ENCODE peak calls at places on chromosomes 5 and 9, in seven cellular contexts. Q is neuronal stem cell, R is body of pancreas, G is mesenchymal stem cell, N is iPS DF 6.9, D is suprapubic skin, Y is IMR-90. W is an unnamed sample.

GRCh38 chr5:176387384-176387925 is 943 bp downstream of the NOP16 start:
- DNase-seq in Q (no peak), R (no peak), G (peak), N (no peak), D (no peak), Y (no peak), W (no peak)

GRCh38 chr5:35476789-35477188 is 140.9 kb upstream of the SPEF2 start:
- DNase-seq in Q (no peak), R (no peak), G (no peak), N (no peak), D (no peak), Y (no peak), W (no peak)

GRCh38 chr5:175681975-175682354 is 24.1 kb downstream of the HRH2 start:
- DNase-seq in Q (no peak), R (no peak), G (no peak), N (no peak), D (no peak), Y (no peak), W (peak)

GRCh38 chr5:19987594-19988345 is at the start of gene CDH18:
- DNase-seq in Q (peak), R (peak), G (peak), N (peak), D (no peak), Y (peak), W (peak)

GRCh38 chr5:16899171-16899570 is 36.9 kb downstream of the MYO10 start:
- DNase-seq in Q (no peak), R (no peak), G (no peak), N (no peak), D (no peak), Y (no peak), W (no peak)

GRCh38 chr5:41284938-41285337 is 71.6 kb upstream of the C6 start:
- DNase-seq in Q (no peak), R (no peak), G (no peak), N (no peak), D (no peak), Y (no peak), W (no peak)

GRCh38 chr5:149466457-149466972 is 84.7 kb downstream of the CSNK1A1 start:
- DNase-seq in Q (no peak), R (no peak), G (peak), N (no peak), D (no peak), Y (peak), W (no peak)

GRCh38 chr9:95511232-95511951 is 5.4 kb downstream of the PTCH1 start:
- DNase-seq in Q (no peak), R (no peak), G (peak), N (no peak), D (peak), Y (peak), W (peak)

GRCh38 chr9:6216951-6217350 is 1.3 kb downstream of the IL33 start:
- DNase-seq in Q (no peak), R (no peak), G (no peak), N (no peak), D (no peak), Y (no peak), W (no peak)

DNA sequence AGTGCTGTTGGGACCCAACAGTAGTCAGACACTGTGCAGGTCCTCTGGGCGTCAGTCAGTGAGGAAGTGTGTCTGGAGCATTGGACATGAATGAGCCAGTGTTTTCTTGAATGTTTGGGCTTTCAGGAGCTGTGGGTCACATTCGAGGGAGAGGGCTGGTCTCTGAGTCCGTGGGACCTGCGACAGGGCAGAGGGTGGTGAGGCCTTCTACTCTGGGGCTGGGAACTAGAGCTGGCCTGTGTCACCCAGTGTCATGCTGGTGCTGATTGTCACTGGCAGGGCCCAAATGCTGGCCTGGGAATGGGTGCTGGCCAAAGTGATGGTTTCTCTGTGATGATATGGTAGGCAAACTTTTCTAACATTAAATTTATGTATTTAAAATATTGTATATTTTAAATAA is 10.3 kb downstream of the POLR1E start:
- DNase-seq in Q (no peak), R (no peak), G (no peak), N (no peak), D (no peak), Y (no peak), W (no peak)
- H3K4me3 ChIP-seq in Q (no peak), R (no peak), G (no peak), N (no peak), D (no peak), Y (no peak), W (no peak)

GRCh38 chr9:37287317-37287716 is 135.2 kb upstream of the GRHPR start:
- DNase-seq in Q (no peak), R (no peak), G (no peak), N (no peak), D (no peak), Y (no peak), W (no peak)

GRCh38 chr9:37281541-37281940 is 141.0 kb upstream of the GRHPR start:
- DNase-seq in Q (no peak), R (no peak), G (no peak), N (no peak), D (no peak), Y (no peak), W (no peak)

GRCh38 chr9:37283730-37284235 is 138.7 kb upstream of the GRHPR start:
- DNase-seq in Q (no peak), R (no peak), G (peak), N (no peak), D (no peak), Y (peak), W (no peak)

GRCh38 chr9:37286530-37287175 is 135.8 kb upstream of the GRHPR start:
- DNase-seq in Q (no peak), R (no peak), G (no peak), N (no peak), D (no peak), Y (no peak), W (no peak)

DNA sequence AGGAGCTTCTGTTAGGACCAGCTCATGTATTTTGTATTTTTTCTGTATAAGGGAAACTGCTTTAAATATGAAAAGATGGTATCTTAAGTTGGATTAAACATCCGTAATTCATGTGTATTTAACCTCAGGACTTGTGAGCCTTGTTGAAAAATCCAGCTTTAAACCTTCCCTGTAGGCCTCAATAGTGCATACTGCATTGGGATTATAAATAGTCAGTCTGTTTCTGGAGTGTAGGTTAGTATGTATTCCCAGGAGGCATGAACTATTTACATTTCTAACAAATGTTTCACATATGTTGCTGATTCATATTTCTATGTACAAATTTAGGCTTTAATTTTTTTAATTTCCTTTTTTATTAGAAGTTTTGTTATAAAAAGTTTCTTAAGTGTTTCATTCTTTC is 137.9 kb upstream of the GRHPR start:
- DNase-seq in Q (no peak), R (no peak), G (no peak), N (no peak), D (no peak), Y (peak), W (no peak)
- H3K27ac ChIP-seq in Q (no peak), R (no peak), G (no peak), N (no peak), D (no peak), Y (no peak), W (no peak)

DNA sequence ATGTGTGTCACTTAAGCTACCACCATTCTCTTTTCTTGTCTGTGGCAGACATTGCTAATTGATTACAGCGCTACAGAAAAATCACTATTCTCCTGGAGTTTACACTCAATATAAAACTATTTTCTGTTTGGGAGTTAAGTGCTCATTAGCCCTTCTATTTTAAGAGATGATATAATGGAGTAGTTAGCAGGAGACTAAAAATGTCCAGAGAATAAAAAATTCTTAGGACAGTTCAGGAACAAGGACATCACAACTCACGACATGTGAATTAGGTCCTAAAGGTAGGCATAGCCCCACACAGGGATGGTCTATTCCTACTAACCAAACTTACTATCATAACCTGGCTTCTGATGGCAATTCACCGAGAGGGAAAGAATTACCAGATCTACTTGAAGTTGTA is 258.5 kb downstream of the KIAA0825 start:
- DNase-seq in Q (no peak), R (no peak), G (no peak), N (no peak), D (no peak), Y (no peak), W (no peak)
- H3K4me3 ChIP-seq in Q (no peak), R (no peak), G (no peak), N (peak), D (no peak), Y (no peak), W (no peak)

GRCh38 chr5:78670870-78671269 is 22.3 kb upstream of the LHFPL2 start:
- DNase-seq in Q (no peak), R (no peak), G (no peak), N (no peak), D (no peak), Y (no peak), W (no peak)

GRCh38 chr5:78672154-78672553 is 23.6 kb upstream of the LHFPL2 start:
- DNase-seq in Q (no peak), R (no peak), G (no peak), N (no peak), D (no peak), Y (no peak), W (no peak)

GRCh38 chr5:78667461-78668103 is 19.0 kb upstream of the LHFPL2 start:
- DNase-seq in Q (no peak), R (no peak), G (no peak), N (no peak), D (no peak), Y (no peak), W (no peak)

GRCh38 chr5:78671609-78672008 is 23.0 kb upstream of the LHFPL2 start:
- DNase-seq in Q (no peak), R (no peak), G (no peak), N (no peak), D (no peak), Y (no peak), W (no peak)

GRCh38 chr5:78669331-78669730 is 20.8 kb upstream of the LHFPL2 start:
- DNase-seq in Q (no peak), R (no peak), G (no peak), N (no peak), D (no peak), Y (no peak), W (no peak)
- H3K27ac ChIP-seq in Q (no peak), R (no peak), G (no peak), N (no peak), D (no peak), Y (no peak), W (no peak)

DNA sequence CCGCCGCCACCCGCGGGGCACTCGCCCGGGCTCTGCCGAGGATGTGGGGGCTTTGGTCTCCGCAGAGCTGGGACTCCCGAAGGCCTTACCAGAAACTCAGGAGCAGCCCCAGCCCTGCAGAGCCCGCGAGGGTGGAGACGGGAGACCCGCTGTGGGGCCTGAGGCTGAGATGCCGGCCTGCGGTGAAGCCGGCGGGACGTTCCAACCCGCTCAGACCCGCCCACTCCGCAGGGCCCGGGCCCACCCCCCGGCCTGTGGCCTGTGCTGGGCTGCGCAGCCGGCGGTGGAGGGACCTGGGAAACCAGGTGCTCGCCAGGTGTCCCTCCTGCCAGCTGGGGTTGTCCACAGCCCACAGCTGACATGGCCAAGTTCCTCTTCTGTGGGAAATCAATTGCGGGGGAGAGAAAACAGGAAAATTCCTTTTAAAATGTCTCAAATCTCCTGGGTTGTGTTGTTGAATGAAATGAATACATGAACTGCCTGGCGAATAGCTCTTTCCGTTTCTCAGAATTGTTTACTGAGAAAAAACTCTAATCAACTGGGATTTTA is 48.9 kb upstream of the IRX4 start:
- DNase-seq in Q (no peak), R (peak), G (no peak), N (no peak), D (peak), Y (no peak), W (peak)
- H3K4me3 ChIP-seq in Q (peak), R (peak), G (peak), N (peak), D (peak), Y (no peak), W (peak)

GRCh38 chr9:27467486-27467885 is 56.6 kb upstream of the IFNK start:
- DNase-seq in Q (no peak), R (no peak), G (no peak), N (no peak), D (no peak), Y (no peak), W (no peak)

GRCh38 chr9:27462846-27463245 is 61.2 kb upstream of the IFNK start:
- DNase-seq in Q (no peak), R (no peak), G (no peak), N (no peak), D (no peak), Y (no peak), W (no peak)

GRCh38 chr9:27457445-27457844 is 66.6 kb upstream of the IFNK start:
- DNase-seq in Q (no peak), R (no peak), G (no peak), N (no peak), D (no peak), Y (no peak), W (no peak)

GRCh38 chr9:27460225-27461023 is 63.7 kb upstream of the IFNK start:
- DNase-seq in Q (no peak), R (no peak), G (peak), N (no peak), D (no peak), Y (no peak), W (no peak)

DNA sequence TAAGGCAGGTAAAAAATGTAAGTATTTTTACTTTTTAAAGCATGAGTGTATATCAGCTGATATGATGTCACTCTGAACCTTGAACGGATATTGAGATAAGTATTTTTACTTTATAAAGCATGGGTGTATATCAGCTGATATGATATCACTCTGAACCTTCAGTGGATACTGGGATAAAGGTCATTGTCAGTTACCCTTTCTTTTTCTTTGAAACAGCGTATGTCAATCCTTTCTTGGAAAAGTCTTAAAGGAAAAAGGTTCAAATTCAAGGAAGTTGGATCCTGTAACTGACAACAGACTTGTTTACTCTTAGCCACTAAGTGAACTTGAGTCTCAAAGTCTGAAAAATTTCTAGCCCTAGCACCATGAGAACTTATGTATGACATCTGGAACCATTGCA is 61.7 kb upstream of the IFNK start:
- DNase-seq in Q (no peak), R (no peak), G (no peak), N (no peak), D (no peak), Y (no peak), W (no peak)
- H3K27ac ChIP-seq in Q (no peak), R (no peak), G (no peak), N (no peak), D (no peak), Y (no peak), W (peak)

GRCh38 chr5:159095882-159096554 is 3.7 kb downstream of the EBF1 start:
- DNase-seq in Q (no peak), R (no peak), G (no peak), N (no peak), D (no peak), Y (no peak), W (no peak)

GRCh38 chr5:159096555-159097460 is 2.9 kb downstream of the EBF1 start:
- DNase-seq in Q (peak), R (no peak), G (no peak), N (no peak), D (no peak), Y (no peak), W (no peak)

GRCh38 chr5:159097461-159098284 is 2.0 kb downstream of the EBF1 start:
- DNase-seq in Q (peak), R (no peak), G (peak), N (no peak), D (no peak), Y (peak), W (no peak)

GRCh38 chr5:159094745-159095144 is 5.0 kb downstream of the EBF1 start:
- DNase-seq in Q (no peak), R (peak), G (peak), N (no peak), D (peak), Y (peak), W (peak)

DNA sequence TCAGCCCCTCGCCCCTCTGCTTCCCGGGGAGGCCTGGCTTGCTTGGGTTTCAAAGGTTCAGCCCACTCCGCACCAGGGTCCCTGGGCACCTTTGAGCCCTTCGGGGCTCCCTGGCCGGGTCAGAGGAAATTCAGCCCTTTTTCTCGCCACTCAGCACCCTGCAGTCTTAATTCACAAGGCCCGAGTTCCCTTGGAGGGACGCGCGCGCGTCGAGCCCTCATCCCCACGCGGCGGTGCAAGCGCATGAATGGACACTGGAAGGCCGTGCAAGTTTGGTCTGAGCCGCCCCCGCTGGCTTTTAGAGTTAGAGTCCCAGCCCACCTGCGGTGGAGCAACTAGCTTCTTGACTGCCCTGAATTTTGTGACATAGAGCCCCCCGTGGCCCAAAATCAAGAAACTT is 4.5 kb downstream of the EBF1 start:
- DNase-seq in Q (no peak), R (no peak), G (no peak), N (no peak), D (no peak), Y (no peak), W (no peak)
- H3K4me3 ChIP-seq in Q (no peak), R (no peak), G (no peak), N (no peak), D (peak), Y (no peak), W (no peak)

GRCh38 chr9:93958875-93959682 is 3.9 kb upstream of the BARX1 start:
- DNase-seq in Q (no peak), R (no peak), G (peak), N (no peak), D (no peak), Y (peak), W (no peak)

GRCh38 chr9:93959739-93960154 is 4.6 kb upstream of the BARX1 start:
- DNase-seq in Q (no peak), R (no peak), G (no peak), N (no peak), D (no peak), Y (no peak), W (no peak)

GRCh38 chr9:93960971-93961841 is 6.1 kb upstream of the BARX1 start:
- DNase-seq in Q (no peak), R (no peak), G (no peak), N (no peak), D (no peak), Y (no peak), W (no peak)

GRCh38 chr9:93962041-93962440 is 6.9 kb upstream of the BARX1 start:
- DNase-seq in Q (no peak), R (no peak), G (peak), N (no peak), D (no peak), Y (no peak), W (no peak)

GRCh38 chr9:93960221-93960970 is 5.2 kb upstream of the BARX1 start:
- DNase-seq in Q (no peak), R (no peak), G (no peak), N (no peak), D (no peak), Y (no peak), W (no peak)
- H3K27ac ChIP-seq in Q (no peak), R (no peak), G (no peak), N (no peak), D (no peak), Y (no peak), W (no peak)

GRCh38 chr5:179618923-179619554 is 4.4 kb downstream of the HNRNPH1 start:
- DNase-seq in Q (no peak), R (no peak), G (no peak), N (no peak), D (peak), Y (no peak), W (no peak)

GRCh38 chr5:179620703-179621350 is 2.6 kb downstream of the HNRNPH1 start:
- DNase-seq in Q (no peak), R (no peak), G (no peak), N (no peak), D (no peak), Y (no peak), W (no peak)

GRCh38 chr5:179621551-179621971 is 1.9 kb downstream of the HNRNPH1 start:
- DNase-seq in Q (no peak), R (no peak), G (no peak), N (no peak), D (peak), Y (no peak), W (no peak)

GRCh38 chr5:179620293-179620692 is 3.2 kb downstream of the HNRNPH1 start:
- DNase-seq in Q (no peak), R (no peak), G (no peak), N (no peak), D (no peak), Y (no peak), W (no peak)

GRCh38 chr5:179619776-179620175 is 3.7 kb downstream of the HNRNPH1 start:
- DNase-seq in Q (no peak), R (no peak), G (no peak), N (no peak), D (no peak), Y (peak), W (no peak)
- H3K4me3 ChIP-seq in Q (peak), R (no peak), G (no peak), N (no peak), D (peak), Y (peak), W (peak)